ENCODE peak calls at places on chromosomes 5 and 9, in five cellular contexts. D is uterus; S is pancreas; K is neural progenitor cell; J is naive thymus-derived CD4-positive, alpha-beta T cell. Q is an unnamed sample. For H3K27me3, the result is how much of the 10 kb centered on the place peaks cover.

GRCh38 chr5:177982072-177982727 is 13.8 kb downstream of the PROP1 start:
- DNase-seq in D (no peak), S (peak), K (peak), J (no peak), Q (no peak)

GRCh38 chr5:115555084-115555633 is 10.6 kb upstream of the FEM1C start:
- DNase-seq in D (no peak), S (no peak), K (no peak), J (no peak), Q (no peak)

GRCh38 chr9:97468658-97469448 is 32.6 kb upstream of the TMOD1 start:
- DNase-seq in D (peak), S (peak), K (peak), J (no peak), Q (peak)

GRCh38 chr5:10452768-10453331 is 11.2 kb downstream of the ROPN1L start:
- DNase-seq in D (peak), S (no peak), K (peak), J (no peak), Q (peak)

GRCh38 chr5:36422957-36423356 is 121.3 kb upstream of the RANBP3L start:
- DNase-seq in D (no peak), S (no peak), K (no peak), J (no peak), Q (no peak)

GRCh38 chr9:133658442-133659431 is 22.6 kb downstream of the DBH start:
- DNase-seq in D (peak), S (peak), K (peak), J (no peak), Q (no peak)

GRCh38 chr9:105415344-105415980 is 32.4 kb upstream of the FSD1L start:
- DNase-seq in D (peak), S (peak), K (peak), J (peak), Q (peak)

GRCh38 chr9:133813749-133814585 is 75.8 kb upstream of the SARDH start:
- DNase-seq in D (no peak), S (no peak), K (no peak), J (no peak), Q (no peak)

GRCh38 chr9:123131993-123132392 is 98.5 kb downstream of the GPR21 start:
- DNase-seq in D (no peak), S (no peak), K (no peak), J (no peak), Q (no peak)

GRCh38 chr9:86369810-86370209 is 15.6 kb upstream of the TUT7 start:
- DNase-seq in D (no peak), S (no peak), K (no peak), J (no peak), Q (no peak)

GRCh38 chr9:114227288-114228033 is 72.1 kb downstream of the COL27A1 start:
- DNase-seq in D (no peak), S (no peak), K (no peak), J (no peak), Q (no peak)

GRCh38 chr5:172104801-172105701 is 83.0 kb downstream of the STK10 start:
- DNase-seq in D (no peak), S (no peak), K (no peak), J (no peak), Q (no peak)

GRCh38 chr9:130024597-130024994 is 18.4 kb downstream of the FNBP1 start:
- DNase-seq in D (no peak), S (no peak), K (no peak), J (no peak), Q (no peak)

GRCh38 chr5:131640043-131640856 is 5.2 kb upstream of the RAPGEF6 start:
- DNase-seq in D (no peak), S (no peak), K (peak), J (no peak), Q (no peak)

GRCh38 chr9:16143947-16144890 is 591.4 kb downstream of the CCDC171 start:
- DNase-seq in D (no peak), S (no peak), K (no peak), J (no peak), Q (peak)

GRCh38 chr5:35197351-35197750 is 32.9 kb downstream of the PRLR start:
- DNase-seq in D (no peak), S (no peak), K (no peak), J (no peak), Q (no peak)

GRCh38 chr9:75889977-75890540 is 414 bp upstream of the PCSK5 start:
- DNase-seq in D (peak), S (peak), K (peak), J (no peak), Q (no peak)

GRCh38 chr5:18987101-18987500 is 1000.9 kb downstream of the CDH18 start:
- DNase-seq in D (no peak), S (no peak), K (no peak), J (no peak), Q (no peak)

GRCh38 chr5:10441992-10442435 is 335 bp downstream of the ROPN1L start:
- DNase-seq in D (peak), S (no peak), K (no peak), J (no peak), Q (no peak)

GRCh38 chr9:69236188-69236587 is 62.1 kb downstream of the TJP2 start:
- DNase-seq in D (no peak), S (no peak), K (no peak), J (no peak), Q (no peak)

GRCh38 chr5:2320611-2321010 is 430.9 kb downstream of the IRX2 start:
- DNase-seq in D (no peak), S (no peak), K (no peak), J (no peak), Q (no peak)

DNA sequence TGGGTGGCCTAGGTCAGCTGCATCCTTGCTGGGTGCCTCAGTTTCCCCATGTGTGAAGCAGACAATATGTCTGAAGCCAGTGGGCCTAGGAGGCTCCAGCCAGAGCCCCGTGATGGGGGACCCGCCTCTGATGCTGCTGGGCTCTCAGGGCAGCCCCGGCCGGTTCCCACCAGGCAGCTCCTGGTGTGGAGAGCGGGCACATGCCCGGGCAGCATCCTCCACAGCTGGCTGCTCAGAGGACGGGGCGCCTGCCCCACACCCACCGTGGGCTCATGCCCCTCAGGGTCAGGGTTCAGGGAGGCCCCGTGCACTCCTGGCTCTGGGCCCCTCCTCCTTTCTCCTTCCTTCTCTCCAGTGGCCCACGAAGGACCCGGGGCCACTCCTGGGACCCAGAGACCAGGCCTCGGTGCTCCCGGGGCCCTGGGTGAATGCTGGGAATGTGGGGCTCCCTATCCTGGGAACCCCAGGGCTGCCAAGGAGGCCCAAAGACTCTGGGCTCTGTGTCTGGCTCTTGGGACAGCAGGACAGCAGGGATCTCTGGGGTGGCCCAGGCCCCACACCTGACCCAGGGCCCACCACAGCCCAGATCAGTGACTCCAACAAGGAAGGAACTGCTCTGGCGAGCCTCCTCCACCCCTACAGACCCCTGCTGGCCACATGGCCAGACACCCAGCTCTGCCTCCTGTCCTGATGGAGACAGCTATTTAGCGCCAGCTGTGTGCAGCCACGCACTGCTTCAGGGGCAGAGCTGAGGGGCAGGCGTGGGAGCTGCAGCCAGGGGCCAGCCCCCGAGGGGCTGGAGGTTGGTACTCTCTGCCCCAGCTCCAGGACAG is 39.5 kb upstream of the EGFL7 start:
- DNase-seq in D (no peak), S (no peak), K (no peak), J (no peak), Q (no peak)
- H3K27ac ChIP-seq in D (no peak), S (no peak), K (no peak), J (no peak), Q (no peak)

GRCh38 chr9:95342571-95342970 is 25.1 kb upstream of the FANCC start:
- DNase-seq in D (no peak), S (no peak), K (no peak), J (no peak), Q (no peak)
- H3K4me3 ChIP-seq in D (no peak), S (no peak), K (no peak), J (no peak), Q (no peak)

GRCh38 chr9:135107592-135108235 is 20.2 kb downstream of the OLFM1 start:
- DNase-seq in D (no peak), S (no peak), K (no peak), J (no peak), Q (no peak)
- H3K27me3 ChIP-seq in D (under half), S (under half), K (under half), J (under half), Q (under half)

GRCh38 chr9:117491491-117491890 is 76.6 kb upstream of the ASTN2 start:
- DNase-seq in D (no peak), S (peak), K (no peak), J (no peak), Q (no peak)
- H3K27ac ChIP-seq in D (no peak), S (no peak), K (no peak), J (no peak), Q (no peak)

Q was measured in SJSA1.